ENCODE peak calls at places on chromosome 16, in ten cellular contexts. One of them, this sample, is unnamed.

GRCh38 chr16:53043462-53043861 is 9.2 kb downstream of the CHD9NB start:
- DNase-seq in iPS-NIHi11: no peak
- DNase-seq in stimulated activated CD4-positive, alpha-beta T cell treated with anti-CD3 and anti-CD28 coated beads, Interleukin-1b, Interleukin-23, amount 100 ng/mL, for 4 hours: no peak
- DNase-seq in K562: no peak
- DNase-seq in C1 segment of cervical spinal cord: no peak
- DNase-seq in M059J: no peak
- DNase-seq in AG10803: no peak
- DNase-seq in progenitor cell of endocrine pancreas: no peak
- DNase-seq in EH: no peak
- DNase-seq in lower leg skin: no peak
- DNase-seq in this sample: no peak

GRCh38 chr16:71214771-71215381 is 15.6 kb downstream of the HYDIN start:
- DNase-seq in K562: peak; percentile 8
- DNase-seq in progenitor cell of endocrine pancreas: no peak
- DNase-seq in AG10803: no peak
- DNase-seq in M059J: peak; percentile 8
- DNase-seq in iPS-NIHi11: peak; percentile 27
- DNase-seq in stimulated activated CD4-positive, alpha-beta T cell treated with anti-CD3 and anti-CD28 coated beads, Interleukin-1b, Interleukin-23, amount 100 ng/mL, for 4 hours: no peak
- DNase-seq in EH: peak; percentile 4
- DNase-seq in lower leg skin: no peak
- DNase-seq in C1 segment of cervical spinal cord: no peak
- DNase-seq in this sample: peak; percentile 7

GRCh38 chr16:87927195-87927562 is 9.2 kb downstream of the CA5A start:
- DNase-seq in lower leg skin: no peak
- DNase-seq in stimulated activated CD4-positive, alpha-beta T cell treated with anti-CD3 and anti-CD28 coated beads, Interleukin-1b, Interleukin-23, amount 100 ng/mL, for 4 hours: no peak
- DNase-seq in AG10803: no peak
- DNase-seq in C1 segment of cervical spinal cord: no peak
- DNase-seq in EH: no peak
- DNase-seq in K562: no peak
- DNase-seq in progenitor cell of endocrine pancreas: no peak
- DNase-seq in iPS-NIHi11: peak; percentile 30
- DNase-seq in M059J: no peak
- DNase-seq in this sample: no peak

GRCh38 chr16:57966133-57966805 is 4.7 kb downstream of the CNGB1 start:
- DNase-seq in iPS-NIHi11: no peak
- DNase-seq in M059J: peak; percentile 59
- DNase-seq in EH: no peak
- DNase-seq in AG10803: peak; percentile 37
- DNase-seq in progenitor cell of endocrine pancreas: no peak
- DNase-seq in stimulated activated CD4-positive, alpha-beta T cell treated with anti-CD3 and anti-CD28 coated beads, Interleukin-1b, Interleukin-23, amount 100 ng/mL, for 4 hours: no peak
- DNase-seq in C1 segment of cervical spinal cord: no peak
- DNase-seq in lower leg skin: no peak
- DNase-seq in K562: no peak
- DNase-seq in this sample: no peak

GRCh38 chr16:66714659-66715307 is 18.2 kb upstream of the CMTM4 start:
- DNase-seq in progenitor cell of endocrine pancreas: no peak
- DNase-seq in EH: peak; percentile 44
- DNase-seq in stimulated activated CD4-positive, alpha-beta T cell treated with anti-CD3 and anti-CD28 coated beads, Interleukin-1b, Interleukin-23, amount 100 ng/mL, for 4 hours: no peak
- DNase-seq in AG10803: peak; percentile 34
- DNase-seq in lower leg skin: no peak
- DNase-seq in M059J: peak; percentile 63
- DNase-seq in iPS-NIHi11: no peak
- DNase-seq in K562: no peak
- DNase-seq in C1 segment of cervical spinal cord: no peak
- DNase-seq in this sample: no peak

GRCh38 chr16:610513-611381 is 20.0 kb upstream of the WFIKKN1 start:
- DNase-seq in AG10803: no peak
- DNase-seq in K562: no peak
- DNase-seq in stimulated activated CD4-positive, alpha-beta T cell treated with anti-CD3 and anti-CD28 coated beads, Interleukin-1b, Interleukin-23, amount 100 ng/mL, for 4 hours: peak; percentile 55
- DNase-seq in M059J: no peak
- DNase-seq in progenitor cell of endocrine pancreas: no peak
- DNase-seq in C1 segment of cervical spinal cord: no peak
- DNase-seq in EH: peak; percentile 35
- DNase-seq in lower leg skin: no peak
- DNase-seq in iPS-NIHi11: peak; percentile 93
- DNase-seq in this sample: no peak

GRCh38 chr16:35585411-35585810 is 2126.0 kb downstream of the TP53TG3F start:
- DNase-seq in lower leg skin: no peak
- DNase-seq in stimulated activated CD4-positive, alpha-beta T cell treated with anti-CD3 and anti-CD28 coated beads, Interleukin-1b, Interleukin-23, amount 100 ng/mL, for 4 hours: no peak
- DNase-seq in progenitor cell of endocrine pancreas: no peak
- DNase-seq in C1 segment of cervical spinal cord: no peak
- DNase-seq in M059J: no peak
- DNase-seq in AG10803: no peak
- DNase-seq in EH: no peak
- DNase-seq in iPS-NIHi11: no peak
- DNase-seq in K562: no peak
- DNase-seq in this sample: no peak

GRCh38 chr16:12337776-12338655 is 361.5 kb downstream of the SNX29 start:
- DNase-seq in AG10803: no peak
- DNase-seq in C1 segment of cervical spinal cord: no peak
- DNase-seq in K562: no peak
- DNase-seq in EH: no peak
- DNase-seq in M059J: peak; percentile 37
- DNase-seq in iPS-NIHi11: no peak
- DNase-seq in progenitor cell of endocrine pancreas: no peak
- DNase-seq in lower leg skin: no peak
- DNase-seq in stimulated activated CD4-positive, alpha-beta T cell treated with anti-CD3 and anti-CD28 coated beads, Interleukin-1b, Interleukin-23, amount 100 ng/mL, for 4 hours: no peak
- DNase-seq in this sample: no peak

GRCh38 chr16:9039208-9039607 is 52.2 kb upstream of the HAPSTR1 start:
- DNase-seq in M059J: no peak
- DNase-seq in lower leg skin: no peak
- DNase-seq in progenitor cell of endocrine pancreas: no peak
- DNase-seq in AG10803: no peak
- DNase-seq in stimulated activated CD4-positive, alpha-beta T cell treated with anti-CD3 and anti-CD28 coated beads, Interleukin-1b, Interleukin-23, amount 100 ng/mL, for 4 hours: no peak
- DNase-seq in C1 segment of cervical spinal cord: no peak
- DNase-seq in iPS-NIHi11: peak; percentile 29
- DNase-seq in K562: peak; percentile 22
- DNase-seq in EH: peak; percentile 50
- DNase-seq in this sample: no peak

GRCh38 chr16:19266774-19267173 is 18.8 kb upstream of the CLEC19A start:
- DNase-seq in M059J: no peak
- DNase-seq in C1 segment of cervical spinal cord: no peak
- DNase-seq in stimulated activated CD4-positive, alpha-beta T cell treated with anti-CD3 and anti-CD28 coated beads, Interleukin-1b, Interleukin-23, amount 100 ng/mL, for 4 hours: no peak
- DNase-seq in K562: no peak
- DNase-seq in lower leg skin: no peak
- DNase-seq in AG10803: no peak
- DNase-seq in progenitor cell of endocrine pancreas: no peak
- DNase-seq in EH: no peak
- DNase-seq in iPS-NIHi11: no peak
- DNase-seq in this sample: no peak